ENCODE peak calls at places on chromosomes 1 and 21, in five cellular contexts. B, K, H, Y and R are unnamed samples.

GRCh38 chr1:42211224-42211623 is 46.7 kb upstream of the GUCA2A start:
- DNase-seq in B (no peak), K (no peak), H (no peak), Y (peak; percentile 31), R (no peak)

GRCh38 chr1:19448491-19449439 is 36.6 kb downstream of the CAPZB start:
- DNase-seq in B (no peak), K (no peak), H (no peak), Y (peak; percentile 92), R (no peak)

GRCh38 chr21:34800797-34801518 is 132.2 kb downstream of the CLIC6 start:
- DNase-seq in B (no peak), K (no peak), H (no peak), Y (peak; percentile 49), R (no peak)

GRCh38 chr1:83627045-83627444 is 371.9 kb downstream of the TTLL7 start:
- DNase-seq in B (no peak), K (no peak), H (no peak), Y (no peak), R (no peak)

GRCh38 chr1:53771648-53772047 is 32.7 kb upstream of the GLIS1 start:
- DNase-seq in B (no peak), K (no peak), H (no peak), Y (peak; percentile 82), R (no peak)

GRCh38 chr1:202105571-202106339 is 17.0 kb upstream of the GPR37L1 start:
- DNase-seq in B (no peak), K (no peak), H (no peak), Y (peak; percentile 25), R (peak; percentile 29)

GRCh38 chr1:75522389-75522788 is 88.5 kb downstream of the SLC44A5 start:
- DNase-seq in B (no peak), K (no peak), H (no peak), Y (no peak), R (no peak)

GRCh38 chr1:153336650-153337049 is 12.0 kb downstream of the PGLYRP4 start:
- DNase-seq in B (no peak), K (no peak), H (no peak), Y (no peak), R (no peak)

GRCh38 chr1:229087339-229087738 is 183.6 kb upstream of the RAB4A start:
- DNase-seq in B (no peak), K (no peak), H (no peak), Y (no peak), R (no peak)

GRCh38 chr1:235901461-235901860 is 34.8 kb upstream of the LYST start:
- DNase-seq in B (no peak), K (no peak), H (no peak), Y (peak; percentile 63), R (no peak)